ENCODE peak calls at places on chromosomes 2 and 18, in ten cellular contexts. U is stimulated activated CD4-positive, alpha-beta T cell treated with anti-CD3 and anti-CD28 coated beads, Interleukin-12 subunit alpha, Interleukin-12 subunit beta, amount 100 ng/mL, for 4 hours; X is vagina; B is left colon; R is fibroblast of mammary gland; L is left cardiac atrium; I is mucosa of descending colon; O is HEK293T; G is body of pancreas; J is EH. K is an unnamed sample.
A peak's percentile ranks its signal among the peaks of the same experiment; 100 is the strongest.

GRCh38 chr2:118061135-118061955 is 26.9 kb upstream of the INSIG2 start:
- DNase-seq in G (no peak), U (no peak), O (no peak), B (no peak), R (peak; percentile 88), X (no peak), I (peak; percentile 10), J (peak; percentile 63), L (no peak), K (no peak)

GRCh38 chr2:112047537-112048235 is 7.4 kb upstream of the TMEM87B start:
- DNase-seq in I (no peak), J (no peak), X (no peak), G (no peak), R (no peak), U (no peak), L (no peak), O (no peak), B (no peak), K (no peak)

GRCh38 chr2:3547915-3548314 is 10.2 kb downstream of the RNASEH1 start:
- DNase-seq in U (no peak), X (no peak), L (no peak), G (no peak), I (no peak), B (no peak), J (no peak), O (no peak), R (peak; percentile 56), K (no peak)

GRCh38 chr2:112811841-112812306 is 24.7 kb downstream of the IL1B start:
- DNase-seq in J (peak; percentile 95), X (no peak), R (peak; percentile 82), U (peak; percentile 20), O (no peak), B (no peak), I (no peak), L (peak; percentile 38), G (no peak), K (no peak)

GRCh38 chr2:25700221-25700660 is 26.9 kb upstream of the DTNB start:
- DNase-seq in G (peak; percentile 27), R (peak; percentile 69), X (no peak), J (peak; percentile 54), U (peak; percentile 2), I (peak; percentile 19), L (no peak), B (no peak), O (peak; percentile 43), K (no peak)

GRCh38 chr2:204005940-204006721 is 69.6 kb downstream of the ICOS start:
- DNase-seq in G (no peak), U (no peak), L (no peak), O (no peak), B (no peak), X (no peak), R (no peak), J (no peak), I (no peak), K (no peak)

GRCh38 chr2:236776695-236777251 is 207.1 kb downstream of the ACKR3 start:
- DNase-seq in R (peak; percentile 97), G (no peak), I (no peak), X (no peak), L (peak; percentile 49), B (no peak), U (no peak), J (peak; percentile 72), O (no peak), K (no peak)

GRCh38 chr2:53356291-53356905 is 411.2 kb upstream of the CHAC2 start:
- DNase-seq in U (no peak), G (no peak), O (no peak), R (no peak), I (no peak), J (no peak), B (no peak), X (no peak), L (no peak), K (no peak)

GRCh38 chr18:74861154-74861553 is 263.5 kb downstream of the ZNF407 start:
- DNase-seq in X (no peak), I (no peak), B (no peak), G (no peak), O (peak; percentile 33), U (no peak), L (no peak), J (peak; percentile 77), R (no peak), K (no peak)